ENCODE peak calls at places on chromosomes 2 and 18, in six cellular contexts. Y, S, V, Q, R and N are unnamed samples.

GRCh38 chr2:237258146-237258545 is 155.8 kb downstream of the COL6A3 start:
- DNase-seq in Y (peak), S (no peak), V (peak), Q (peak), R (no peak), N (no peak)

GRCh38 chr2:205660521-205661124 is 21.7 kb upstream of the NRP2 start:
- DNase-seq in Y (peak), S (no peak), V (peak), Q (no peak), R (peak), N (peak)

GRCh38 chr2:85723707-85724360 is 29.7 kb downstream of the GNLY start:
- DNase-seq in Y (peak), S (no peak), V (peak), Q (no peak), R (no peak), N (no peak)

GRCh38 chr18:65523461-65523860 is 227.4 kb upstream of the CDH7 start:
- DNase-seq in Y (no peak), S (no peak), V (no peak), Q (peak), R (no peak), N (no peak)

GRCh38 chr2:177172034-177172880 is 40.3 kb upstream of the HNRNPA3 start:
- DNase-seq in Y (peak), S (no peak), V (peak), Q (no peak), R (peak), N (no peak)

GRCh38 chr2:239609583-239610310 is 208.9 kb upstream of the HDAC4 start:
- DNase-seq in Y (no peak), S (peak), V (no peak), Q (peak), R (no peak), N (no peak)

GRCh38 chr2:155377178-155377780 is 678.8 kb downstream of the KCNJ3 start:
- DNase-seq in Y (peak), S (no peak), V (peak), Q (no peak), R (peak), N (no peak)

GRCh38 chr2:26429779-26430654 is 28.3 kb downstream of the DRC1 start:
- DNase-seq in Y (peak), S (no peak), V (peak), Q (no peak), R (no peak), N (no peak)

GRCh38 chr2:102114290-102114721 is 28.2 kb upstream of the IL1R1 start:
- DNase-seq in Y (peak), S (no peak), V (peak), Q (no peak), R (peak), N (peak)

GRCh38 chr2:207516206-207516605 is 13.6 kb upstream of the CREB1 start:
- DNase-seq in Y (peak), S (no peak), V (peak), Q (no peak), R (no peak), N (peak)

GRCh38 chr2:11743846-11744553 is 2.4 kb upstream of the LPIN1 start:
- DNase-seq in Y (peak), S (peak), V (peak), Q (peak), R (peak), N (peak)

GRCh38 chr2:78541088-78541450 is 484.4 kb upstream of the REG3G start:
- DNase-seq in Y (no peak), S (no peak), V (no peak), Q (no peak), R (no peak), N (no peak)

GRCh38 chr18:58541137-58541788 is 87.6 kb downstream of the ALPK2 start:
- DNase-seq in Y (peak), S (no peak), V (no peak), Q (peak), R (peak), N (no peak)

GRCh38 chr2:9483107-9483506 is 8.8 kb downstream of the IAH1 start:
- DNase-seq in Y (no peak), S (no peak), V (no peak), Q (no peak), R (peak), N (no peak)

GRCh38 chr2:54073796-54074195 is 41.6 kb upstream of the ACYP2 start:
- DNase-seq in Y (peak), S (no peak), V (no peak), Q (no peak), R (peak), N (no peak)

GRCh38 chr2:62178741-62179271 is 17.1 kb upstream of the B3GNT2 start:
- DNase-seq in Y (peak), S (no peak), V (peak), Q (no peak), R (no peak), N (no peak)

DNA sequence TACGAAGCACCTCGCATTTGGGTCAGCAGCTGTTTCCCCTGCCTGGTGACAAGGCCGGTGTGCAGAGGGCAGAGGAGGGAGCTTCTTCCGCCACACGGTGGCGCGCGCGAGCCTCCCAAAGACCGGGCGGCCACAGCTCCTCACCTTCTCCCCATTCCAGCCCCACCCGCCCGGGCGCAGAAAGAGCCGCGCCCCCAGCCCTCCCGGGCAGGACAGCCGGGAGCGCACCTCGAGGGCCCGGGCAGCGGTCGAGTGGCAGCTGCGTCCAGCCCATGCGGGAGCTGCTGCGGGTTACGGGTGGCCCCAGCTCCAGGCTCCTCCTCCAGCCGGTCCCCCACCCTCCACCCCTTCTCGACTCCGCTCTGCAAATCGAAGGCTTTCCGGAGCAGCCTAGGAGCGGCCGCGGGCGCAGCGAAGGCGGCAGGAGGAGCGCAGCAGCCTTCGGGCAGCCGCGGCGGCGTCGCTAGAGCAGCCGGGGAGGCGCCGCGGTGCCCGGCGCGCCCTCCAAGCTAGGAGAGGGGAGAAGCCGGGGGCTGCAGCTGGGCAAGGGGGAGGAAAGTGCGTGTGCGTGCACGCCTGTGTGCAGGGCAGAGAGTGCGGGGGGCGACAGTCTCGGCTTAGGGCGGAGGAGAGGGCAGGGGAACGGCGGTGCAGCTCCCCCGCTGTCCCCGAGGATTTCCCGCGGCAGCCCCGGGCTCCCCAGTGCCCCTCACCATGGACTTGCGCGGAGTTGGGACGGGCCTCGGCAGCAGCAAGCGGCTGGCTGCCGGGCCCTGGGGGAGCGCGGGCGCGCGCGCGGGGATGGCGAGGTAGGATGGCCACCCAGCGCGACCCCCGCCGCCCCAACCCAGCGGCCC is at the start of gene CCDC85A:
- DNase-seq in Y (peak), S (peak), V (peak), Q (peak), R (peak), N (no peak)
- H3K4me3 ChIP-seq in Y (peak), S (peak), V (peak), Q (peak), R (peak), N (peak)

GRCh38 chr2:231662028-231662810 is 46.1 kb upstream of the PTMA start:
- DNase-seq in Y (peak), S (peak), V (peak), Q (peak), R (peak), N (peak)
- H3K4me3 ChIP-seq in Y (peak), S (peak), V (peak), Q (peak), R (peak), N (peak)

DNA sequence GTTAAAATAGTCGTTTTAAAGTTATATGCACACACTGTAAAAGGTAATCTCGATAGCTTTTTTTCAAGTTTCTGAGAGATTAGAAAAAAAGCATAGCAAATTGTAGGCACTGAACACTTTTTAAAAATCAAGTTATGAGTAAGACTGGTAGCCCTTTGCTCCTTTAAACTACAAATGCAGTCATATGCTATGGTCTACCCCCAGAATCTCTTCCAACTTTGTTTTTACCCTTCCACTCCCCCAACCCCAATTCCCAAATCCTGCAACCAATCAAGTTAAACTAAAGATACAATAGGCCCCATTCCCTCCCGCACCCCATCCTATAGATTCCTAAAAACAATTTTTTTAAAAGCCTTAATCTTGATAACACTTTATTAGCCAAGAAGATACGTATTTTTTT is 732 bp upstream of the BAZ2B start:
- DNase-seq in Y (no peak), S (no peak), V (no peak), Q (no peak), R (no peak), N (no peak)
- H3K4me3 ChIP-seq in Y (peak), S (peak), V (peak), Q (peak), R (peak), N (peak)

GRCh38 chr2:190406805-190407204 is 1.4 kb upstream of the MFSD6 start:
- DNase-seq in Y (no peak), S (no peak), V (no peak), Q (no peak), R (no peak), N (no peak)
- H3K4me3 ChIP-seq in Y (no peak), S (no peak), V (no peak), Q (no peak), R (no peak), N (no peak)

GRCh38 chr2:176076063-176076462 is 7.7 kb downstream of the EVX2 start:
- DNase-seq in Y (no peak), S (no peak), V (no peak), Q (no peak), R (no peak), N (no peak)

GRCh38 chr2:176072951-176073904 is 10.5 kb downstream of the EVX2 start:
- DNase-seq in Y (no peak), S (no peak), V (no peak), Q (peak), R (no peak), N (no peak)

GRCh38 chr2:176074919-176075425 is 8.8 kb downstream of the EVX2 start:
- DNase-seq in Y (no peak), S (no peak), V (no peak), Q (no peak), R (no peak), N (no peak)

GRCh38 chr2:176078440-176079284 is 5.1 kb downstream of the EVX2 start:
- DNase-seq in Y (no peak), S (no peak), V (no peak), Q (no peak), R (no peak), N (no peak)

GRCh38 chr2:176075476-176075875 is 8.3 kb downstream of the EVX2 start:
- DNase-seq in Y (no peak), S (no peak), V (no peak), Q (peak), R (no peak), N (no peak)
- H3K4me3 ChIP-seq in Y (no peak), S (no peak), V (no peak), Q (peak), R (no peak), N (no peak)

GRCh38 chr2:219851801-219852481 is 224.5 kb downstream of the SLC4A3 start:
- DNase-seq in Y (no peak), S (no peak), V (peak), Q (peak), R (peak), N (no peak)
- H3K4me3 ChIP-seq in Y (no peak), S (no peak), V (peak), Q (no peak), R (no peak), N (no peak)

DNA sequence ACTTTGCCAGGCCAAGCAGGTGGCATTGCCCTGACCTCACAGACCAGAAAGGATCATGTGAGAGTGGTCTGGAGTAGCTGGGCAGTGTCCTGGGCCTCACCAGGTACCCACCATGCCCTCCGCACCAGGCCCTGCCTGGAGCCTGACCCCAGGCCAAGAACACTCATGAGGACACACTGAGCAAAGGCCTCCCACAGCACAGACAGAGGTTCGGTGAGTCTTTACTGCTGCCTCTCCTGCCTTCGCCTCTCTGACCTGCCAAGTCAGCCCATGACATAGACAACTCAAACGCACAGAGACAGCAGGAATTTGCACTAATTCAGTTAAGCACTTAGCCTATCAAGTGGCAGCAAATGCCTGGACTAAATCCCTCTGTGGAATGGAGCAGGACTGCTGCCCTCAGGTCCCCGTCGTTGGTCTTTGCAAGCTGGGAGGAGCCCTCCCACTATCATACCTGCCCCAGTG is 62.5 kb downstream of the RHOB start:
- DNase-seq in Y (no peak), S (no peak), V (no peak), Q (no peak), R (no peak), N (no peak)
- H3K4me3 ChIP-seq in Y (no peak), S (no peak), V (no peak), Q (no peak), R (no peak), N (no peak)

GRCh38 chr18:659597-659996 is 2.1 kb downstream of the TYMS start:
- DNase-seq in Y (no peak), S (no peak), V (no peak), Q (no peak), R (no peak), N (no peak)
- H3K4me3 ChIP-seq in Y (no peak), S (no peak), V (no peak), Q (peak), R (no peak), N (no peak)

GRCh38 chr2:197708331-197708730 is 3.2 kb downstream of the MARS2 start:
- DNase-seq in Y (peak), S (no peak), V (peak), Q (no peak), R (peak), N (peak)
- H3K4me3 ChIP-seq in Y (no peak), S (no peak), V (no peak), Q (peak), R (no peak), N (no peak)

GRCh38 chr2:176088937-176089842 is 3.3 kb upstream of the HOXD13 start:
- DNase-seq in Y (no peak), S (no peak), V (no peak), Q (no peak), R (no peak), N (no peak)

GRCh38 chr2:176087330-176088047 is 3.7 kb upstream of the EVX2 start:
- DNase-seq in Y (no peak), S (no peak), V (no peak), Q (peak), R (no peak), N (no peak)

GRCh38 chr2:176085861-176086771 is 2.4 kb upstream of the EVX2 start:
- DNase-seq in Y (peak), S (peak), V (peak), Q (peak), R (no peak), N (no peak)

GRCh38 chr2:176089843-176090395 is 2.6 kb upstream of the HOXD13 start:
- DNase-seq in Y (no peak), S (no peak), V (no peak), Q (no peak), R (no peak), N (no peak)

DNA sequence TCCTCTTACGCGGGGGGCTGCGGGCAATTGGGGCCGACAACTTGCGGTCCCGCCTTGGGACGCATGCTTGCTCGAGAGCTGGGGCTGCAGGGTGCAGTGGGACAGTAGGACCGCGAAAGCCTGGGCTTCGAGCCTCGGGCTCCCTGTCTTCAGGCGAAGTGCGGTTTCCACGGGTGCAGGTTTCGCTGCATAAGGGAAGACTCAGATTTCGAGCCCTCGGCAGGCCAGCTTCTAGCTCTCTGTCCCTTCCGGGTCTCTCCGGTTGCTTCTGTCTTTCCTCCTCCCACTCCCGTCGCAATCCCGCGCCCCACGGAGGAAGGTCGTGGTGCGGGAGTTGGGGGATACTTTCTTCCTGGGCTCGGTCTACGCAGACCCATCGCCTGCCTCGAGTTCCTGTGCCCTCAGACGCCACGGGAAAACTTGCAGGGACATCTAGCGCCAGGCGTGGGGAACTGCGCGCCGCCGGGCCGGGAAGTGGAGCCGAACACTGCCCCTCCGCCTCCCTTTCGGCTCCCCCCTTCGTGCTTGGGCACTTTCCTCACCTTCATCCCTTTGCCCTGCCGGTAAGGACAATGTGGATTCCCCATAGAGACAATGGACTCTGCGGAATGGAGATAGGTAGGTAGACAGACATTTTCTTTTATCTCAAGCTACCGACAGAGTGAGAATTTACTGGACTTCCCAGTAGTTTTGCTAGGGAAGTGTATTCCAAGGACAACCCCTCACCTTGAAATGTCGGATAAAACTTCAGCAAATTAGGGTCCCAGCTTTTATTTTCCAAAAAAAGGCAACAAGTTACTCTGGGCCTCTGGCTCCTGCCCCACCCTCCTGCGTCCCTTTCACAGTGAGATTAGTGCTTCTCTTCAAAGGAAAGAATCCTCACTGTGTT is 4.2 kb upstream of the HOXD13 start:
- DNase-seq in Y (peak), S (peak), V (peak), Q (peak), R (no peak), N (no peak)
- H3K4me3 ChIP-seq in Y (peak), S (no peak), V (peak), Q (peak), R (no peak), N (peak)